ENCODE peak calls at places on chromosome 17, in six cellular contexts. E, I, R, T, V and M are unnamed samples. For H3K9me3, the result is how much of the 10 kb centered on the place peaks cover.

GRCh38 chr17:81537343-81537855 is 9.2 kb downstream of the FSCN2 start:
- DNase-seq in E (peak), I (peak), R (no peak), T (no peak), V (peak), M (peak)

GRCh38 chr17:32451879-32452278 is 7.6 kb downstream of the PSMD11 start:
- DNase-seq in E (no peak), I (no peak), R (no peak), T (no peak), V (no peak), M (no peak)

GRCh38 chr17:80575057-80575875 is 30.6 kb downstream of the RPTOR start:
- DNase-seq in E (peak), I (peak), R (peak), T (peak), V (peak), M (peak)

GRCh38 chr17:73650147-73650546 is 5.9 kb upstream of the SDK2 start:
- DNase-seq in E (peak), I (peak), R (peak), T (peak), V (no peak), M (no peak)

GRCh38 chr17:47852113-47852949 is 1.4 kb upstream of the SP6 start:
- DNase-seq in E (no peak), I (no peak), R (no peak), T (no peak), V (no peak), M (no peak)

GRCh38 chr17:72396121-72396520 is 275.3 kb downstream of the SOX9 start:
- DNase-seq in E (no peak), I (no peak), R (no peak), T (no peak), V (no peak), M (no peak)

GRCh38 chr17:82049521-82049971 is 2.1 kb downstream of the RFNG start:
- DNase-seq in E (no peak), I (no peak), R (no peak), T (no peak), V (no peak), M (no peak)

GRCh38 chr17:64155751-64156544 is 26.0 kb upstream of the ERN1 start:
- DNase-seq in E (peak), I (no peak), R (peak), T (peak), V (no peak), M (no peak)

GRCh38 chr17:63116967-63117366 is 150.9 kb downstream of the TANC2 start:
- DNase-seq in E (peak), I (peak), R (no peak), T (peak), V (no peak), M (no peak)

GRCh38 chr17:16081507-16082087 is 82.0 kb downstream of the TTC19 start:
- DNase-seq in E (no peak), I (no peak), R (no peak), T (no peak), V (no peak), M (no peak)
- H3K9me3 ChIP-seq in E (under half), I (under half), R (under half), T (under half), V (under half), M (under half)

DNA sequence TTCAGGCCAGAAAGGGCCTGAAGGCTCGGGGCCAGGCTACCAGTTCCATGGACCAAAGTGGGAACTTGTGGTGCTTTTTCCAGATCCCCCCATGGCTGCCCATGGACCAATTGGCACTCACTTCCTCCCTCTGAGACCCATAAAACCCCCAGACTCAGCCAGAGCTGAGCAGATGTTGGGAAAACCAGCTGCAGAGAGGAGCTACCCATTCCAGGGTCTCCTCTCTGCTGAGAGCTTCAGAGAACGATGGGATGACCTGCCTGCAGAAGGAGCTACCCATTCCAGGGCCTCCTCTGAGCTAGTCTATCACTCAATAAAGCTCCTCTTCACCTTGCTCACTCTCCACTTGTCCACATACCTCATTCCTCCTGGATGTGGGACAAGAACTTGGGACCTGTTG is 52.2 kb upstream of the MED9 start:
- DNase-seq in E (no peak), I (no peak), R (no peak), T (no peak), V (no peak), M (no peak)
- H3K9me3 ChIP-seq in E (under half), I (under half), R (under half), T (under half), V (under half), M (under half)

GRCh38 chr17:22707626-22708025 is 1015.3 kb downstream of the KCNJ18 start:
- DNase-seq in E (no peak), I (no peak), R (no peak), T (no peak), V (no peak), M (no peak)
- H3K9me3 ChIP-seq in E (under half), I (under half), R (under half), T (under half), V (half or more), M (under half)

GRCh38 chr17:16622540-16623277 is 30.9 kb downstream of the ZNF624 start:
- DNase-seq in E (no peak), I (no peak), R (no peak), T (no peak), V (no peak), M (no peak)
- H3K9me3 ChIP-seq in E (under half), I (under half), R (under half), T (under half), V (under half), M (under half)